ENCODE peak calls at places on chromosomes 12 and 14, in five cellular contexts. V is fibroblast of the aortic adventitia, N is endothelial cell, I is activated T-helper 1 cell treated with Interleukin-2 at 50 U/mL for 16 hours, M is mesothelial cell of epicardium. B is an unnamed sample.

GRCh38 chr12:52202361-52203078 is 10.7 kb upstream of the KRT80 start:
- DNase-seq in I (no peak), N (no peak), V (no peak), M (no peak), B (no peak)

GRCh38 chr14:35046751-35047536 is 872 bp downstream of the FAM177A1 start:
- DNase-seq in V (peak), N (no peak), M (no peak), I (no peak), B (no peak)

GRCh38 chr12:59938190-59938962 is 342.5 kb downstream of the SLC16A7 start:
- DNase-seq in I (no peak), V (no peak), M (no peak), N (no peak), B (no peak)

GRCh38 chr12:114955414-114956014 is 271.5 kb upstream of the TBX3 start:
- DNase-seq in M (no peak), I (no peak), V (peak), N (no peak), B (no peak)

GRCh38 chr12:81378601-81379000 is 300.7 kb downstream of the ACSS3 start:
- DNase-seq in I (no peak), M (no peak), V (no peak), N (no peak), B (no peak)

GRCh38 chr12:29066061-29066588 is 83.0 kb upstream of the FAR2 start:
- DNase-seq in M (no peak), I (no peak), N (no peak), V (peak), B (no peak)

GRCh38 chr12:66044731-66045130 is 85.8 kb downstream of the LLPH start:
- DNase-seq in N (no peak), I (no peak), V (no peak), M (no peak), B (no peak)

GRCh38 chr12:51884676-51885229 is 3.1 kb upstream of the ANKRD33 start:
- DNase-seq in V (no peak), M (no peak), I (no peak), N (no peak), B (no peak)